ENCODE peak calls at places on chromosome 7, in six cellular contexts. M, L, J, D, W and A are unnamed samples.

GRCh38 chr7:34069676-34070075 is 164.3 kb downstream of the BMPER start:
- DNase-seq in M (no peak), L (no peak), J (no peak), D (no peak), W (no peak), A (no peak)

GRCh38 chr7:25894002-25894901 is 257.7 kb upstream of the NFE2L3 start:
- DNase-seq in M (peak; percentile 33), L (peak; percentile 72), J (peak; percentile 46), D (no peak), W (no peak), A (peak; percentile 64)

GRCh38 chr7:159031750-159032149 is 112.9 kb downstream of the VIPR2 start:
- DNase-seq in M (peak; percentile 15), L (no peak), J (no peak), D (no peak), W (no peak), A (no peak)

GRCh38 chr7:95723583-95724180 is 48.7 kb upstream of the DYNC1I1 start:
- DNase-seq in M (no peak), L (peak; percentile 50), J (no peak), D (peak; percentile 25), W (peak; percentile 29), A (no peak)

GRCh38 chr7:5755704-5756131 is 25.7 kb downstream of the RNF216 start:
- DNase-seq in M (no peak), L (no peak), J (no peak), D (no peak), W (no peak), A (no peak)

GRCh38 chr7:104664648-104665047 is 336.2 kb downstream of the LHFPL3 start:
- DNase-seq in M (no peak), L (no peak), J (no peak), D (no peak), W (no peak), A (no peak)

GRCh38 chr7:70285854-70286253 is 687.6 kb downstream of the AUTS2 start:
- DNase-seq in M (no peak), L (no peak), J (no peak), D (no peak), W (no peak), A (no peak)

GRCh38 chr7:106819546-106819945 is 45.5 kb upstream of the PIK3CG start:
- DNase-seq in M (no peak), L (no peak), J (no peak), D (no peak), W (no peak), A (no peak)

GRCh38 chr7:1569440-1569832 is 396 bp downstream of the PSMG3 start:
- DNase-seq in M (no peak), L (no peak), J (no peak), D (no peak), W (no peak), A (no peak)

GRCh38 chr7:1572111-1572510 is 2.3 kb upstream of the PSMG3 start:
- DNase-seq in M (no peak), L (no peak), J (no peak), D (no peak), W (no peak), A (no peak)

GRCh38 chr7:1569016-1569415 is 816 bp downstream of the PSMG3 start:
- DNase-seq in M (no peak), L (no peak), J (no peak), D (no peak), W (no peak), A (no peak)

GRCh38 chr7:1571261-1571650 is 1.4 kb upstream of the PSMG3 start:
- DNase-seq in M (no peak), L (no peak), J (no peak), D (peak; percentile 22), W (no peak), A (no peak)

GRCh38 chr7:1569833-1570632 is at the start of gene PSMG3:
- DNase-seq in M (peak; percentile 84), L (peak; percentile 91), J (peak; percentile 94), D (peak; percentile 79), W (peak; percentile 89), A (peak; percentile 90)
- TF ChIP-seq POLR2A in M (peak; percentile 40), L (peak; percentile 52), J (no peak), D (peak; percentile 87), W (peak; percentile 75), A (peak; percentile 78)

DNA sequence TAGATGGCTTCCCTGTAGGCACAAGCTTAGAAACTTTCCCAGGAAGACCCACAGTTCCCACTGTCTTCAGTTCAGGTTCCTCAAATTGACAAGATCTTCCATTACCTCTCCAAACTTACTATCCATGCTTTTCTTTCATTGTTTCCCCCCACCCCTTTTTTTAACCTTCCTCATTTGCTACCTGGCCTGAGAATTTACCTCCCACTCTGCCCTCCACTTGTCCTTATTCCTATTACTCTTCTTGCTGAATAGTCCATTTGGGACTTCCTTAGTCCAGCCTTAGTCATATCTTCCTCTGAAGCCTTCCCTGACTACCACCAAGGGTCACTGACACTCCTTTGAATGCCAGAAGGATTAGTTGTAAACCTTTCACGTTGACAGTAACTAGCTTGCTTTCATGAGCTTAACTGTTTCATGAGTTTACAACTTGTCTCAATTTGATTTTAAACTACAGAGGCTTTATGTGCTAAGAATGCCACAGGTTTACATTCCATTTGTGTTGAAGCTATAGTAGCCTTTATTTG is 1.2 kb upstream of the CALU start:
- DNase-seq in M (no peak), L (no peak), J (no peak), D (no peak), W (no peak), A (no peak)
- H3K4me1 ChIP-seq in M (no peaks in the 10 kb centered on the region), L (peaks cover 32% of the 10 kb centered on the region), J (peaks cover 40% of the 10 kb centered on the region), D (peaks cover 37% of the 10 kb centered on the region), W (peaks cover 3% of the 10 kb centered on the region), A (peaks cover 14% of the 10 kb centered on the region)

GRCh38 chr7:112450807-112451661 is 774 bp downstream of the IFRD1 start:
- DNase-seq in M (peak; percentile 96), L (peak; percentile 93), J (peak; percentile 93), D (peak; percentile 94), W (peak; percentile 94), A (peak; percentile 96)
- TF ChIP-seq POLR2A in M (no peak), L (no peak), J (no peak), D (peak; percentile 32), W (peak; percentile 68), A (peak; percentile 47)

DNA sequence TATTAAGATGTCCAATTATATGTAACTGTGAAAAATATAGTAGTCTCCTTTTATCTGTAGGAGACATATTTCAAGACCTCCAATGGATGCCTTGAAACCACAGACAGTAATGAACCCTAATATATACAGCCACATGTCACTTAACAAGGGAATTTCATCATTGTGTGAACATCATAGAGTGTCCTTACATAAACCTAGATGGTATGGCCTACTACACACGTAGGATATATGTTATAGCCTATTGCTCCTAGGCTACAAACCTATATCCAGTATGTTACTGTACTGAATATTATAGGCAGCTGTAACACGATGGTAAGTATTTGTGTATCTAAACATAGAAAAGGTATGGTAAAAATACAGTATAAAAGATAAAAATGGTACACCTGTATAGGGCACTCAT is 32.4 kb downstream of the MTPN start:
- DNase-seq in M (no peak), L (no peak), J (no peak), D (no peak), W (no peak), A (no peak)
- H3K4me1 ChIP-seq in M (no peaks in the 10 kb centered on the region), L (no peaks in the 10 kb centered on the region), J (peaks cover 10% of the 10 kb centered on the region), D (peaks cover 32% of the 10 kb centered on the region), W (peaks cover 3% of the 10 kb centered on the region), A (no peaks in the 10 kb centered on the region)